ENCODE peak calls at places on chromosomes 4 and X, in nine cellular contexts. F is T-cell; X is pancreas; A is spleen; U is omental fat pad; E is AG04450; C is effector CD8-positive, alpha-beta T cell; W is body of pancreas; B is IMR-90. H is an unnamed sample.

GRCh38 chrX:15524417-15524816 is 23.8 kb downstream of the BMX start:
- DNase-seq in F (no peak), X (no peak), A (no peak), U (no peak), E (no peak), C (no peak), W (no peak), B (peak), H (no peak)

GRCh38 chr4:780730-781492 is 45.0 kb downstream of the CPLX1 start:
- DNase-seq in F (no peak), X (peak), A (no peak), U (no peak), E (no peak), C (no peak), W (no peak), B (peak), H (peak)

GRCh38 chr4:141427726-141428296 is 207.1 kb downstream of the ZNF330 start:
- DNase-seq in F (no peak), X (no peak), A (no peak), U (no peak), E (no peak), C (no peak), W (no peak), B (peak), H (no peak)

GRCh38 chrX:23884427-23885024 is 23.2 kb downstream of the APOO start:
- DNase-seq in F (no peak), X (no peak), A (no peak), U (no peak), E (no peak), C (no peak), W (no peak), B (peak), H (no peak)

GRCh38 chr4:91840359-91840758 is 463.4 kb upstream of the GRID2 start:
- DNase-seq in F (no peak), X (no peak), A (no peak), U (no peak), E (no peak), C (no peak), W (no peak), B (no peak), H (no peak)

GRCh38 chr4:56641494-56642051 is 39.5 kb downstream of the HOPX start:
- DNase-seq in F (no peak), X (no peak), A (no peak), U (no peak), E (peak), C (no peak), W (no peak), B (peak), H (no peak)

GRCh38 chr4:158775091-158775651 is 6.3 kb downstream of the FNIP2 start:
- DNase-seq in F (no peak), X (no peak), A (no peak), U (no peak), E (no peak), C (no peak), W (no peak), B (peak), H (peak)

GRCh38 chrX:118550792-118551191 is 55.2 kb downstream of the DOCK11 start:
- DNase-seq in F (no peak), X (no peak), A (no peak), U (no peak), E (no peak), C (no peak), W (no peak), B (peak), H (no peak)

GRCh38 chr4:73753215-73753614 is 12.8 kb downstream of the CXCL8 start:
- DNase-seq in F (no peak), X (no peak), A (no peak), U (no peak), E (no peak), C (no peak), W (no peak), B (no peak), H (no peak)

GRCh38 chrX:7219153-7219705 is 71.3 kb upstream of the PUDP start:
- DNase-seq in F (no peak), X (no peak), A (no peak), U (no peak), E (no peak), C (no peak), W (no peak), B (no peak), H (no peak)

GRCh38 chr4:8297691-8298485 is 28.3 kb downstream of the HTRA3 start:
- DNase-seq in F (no peak), X (peak), A (peak), U (no peak), E (no peak), C (no peak), W (peak), B (no peak), H (no peak)

GRCh38 chr4:81648576-81649272 is 177.0 kb upstream of the RASGEF1B start:
- DNase-seq in F (peak), X (no peak), A (no peak), U (no peak), E (no peak), C (peak), W (no peak), B (no peak), H (no peak)

GRCh38 chrX:138756234-138756633 is 44.7 kb upstream of the FGF13 start:
- DNase-seq in F (no peak), X (no peak), A (no peak), U (no peak), E (no peak), C (no peak), W (no peak), B (no peak), H (no peak)

GRCh38 chrX:22135171-22135711 is 103.1 kb downstream of the PHEX start:
- DNase-seq in F (no peak), X (no peak), A (no peak), U (no peak), E (peak), C (no peak), W (peak), B (peak), H (no peak)

GRCh38 chrX:18348047-18348446 is 6.4 kb downstream of the SCML2 start:
- DNase-seq in F (no peak), X (no peak), A (no peak), U (no peak), E (no peak), C (no peak), W (no peak), B (no peak), H (no peak)

GRCh38 chrX:48695925-48696300 is 621 bp upstream of the SUV39H1 start:
- DNase-seq in F (no peak), X (no peak), A (no peak), U (no peak), E (no peak), C (no peak), W (no peak), B (no peak), H (no peak)

GRCh38 chrX:7252013-7252610 is 104.2 kb upstream of the PUDP start:
- DNase-seq in F (no peak), X (peak), A (no peak), U (no peak), E (no peak), C (no peak), W (peak), B (no peak), H (no peak)

GRCh38 chr4:25792200-25792791 is 70.5 kb downstream of the SEL1L3 start:
- DNase-seq in F (no peak), X (peak), A (no peak), U (no peak), E (no peak), C (no peak), W (peak), B (no peak), H (peak)

GRCh38 chrX:13082286-13083065 is 38.1 kb upstream of the FAM9C start:
- DNase-seq in F (no peak), X (no peak), A (no peak), U (no peak), E (no peak), C (no peak), W (no peak), B (no peak), H (no peak)

GRCh38 chr4:136935305-136935704 is 597.0 kb downstream of the PCDH18 start:
- DNase-seq in F (no peak), X (no peak), A (no peak), U (no peak), E (no peak), C (no peak), W (no peak), B (no peak), H (no peak)